ENCODE peak calls at places on chromosomes 3 and 15, in five cellular contexts. One of them, this sample, is unnamed.

GRCh38 chr15:78387678-78388077 is 47.5 kb downstream of the CRABP1 start:
- DNase-seq in glutamatergic neuron: no peak
- DNase-seq in fibroblast of villous mesenchyme: no peak
- DNase-seq in MM.1S: no peak
- DNase-seq in nephron progenitor cell: no peak
- DNase-seq in this sample: no peak

GRCh38 chr3:10753964-10754363 is 62.1 kb upstream of the SLC6A11 start:
- DNase-seq in glutamatergic neuron: no peak
- DNase-seq in fibroblast of villous mesenchyme: peak
- DNase-seq in MM.1S: peak
- DNase-seq in nephron progenitor cell: peak
- DNase-seq in this sample: peak

GRCh38 chr15:99134317-99134821 is 29.5 kb downstream of the SYNM start:
- DNase-seq in glutamatergic neuron: no peak
- DNase-seq in fibroblast of villous mesenchyme: no peak
- DNase-seq in MM.1S: no peak
- DNase-seq in nephron progenitor cell: no peak
- DNase-seq in this sample: no peak

GRCh38 chr3:194930439-194931204 is 244.9 kb downstream of the FAM43A start:
- DNase-seq in glutamatergic neuron: no peak
- DNase-seq in fibroblast of villous mesenchyme: peak
- DNase-seq in MM.1S: no peak
- DNase-seq in nephron progenitor cell: no peak
- DNase-seq in this sample: peak

GRCh38 chr15:27418729-27419128 is 447.7 kb downstream of the GABRG3 start:
- DNase-seq in glutamatergic neuron: peak
- DNase-seq in fibroblast of villous mesenchyme: no peak
- DNase-seq in MM.1S: peak
- DNase-seq in nephron progenitor cell: peak
- DNase-seq in this sample: peak

GRCh38 chr15:28094732-28095521 is 4.2 kb downstream of the OCA2 start:
- DNase-seq in glutamatergic neuron: peak
- DNase-seq in fibroblast of villous mesenchyme: no peak
- DNase-seq in MM.1S: no peak
- DNase-seq in nephron progenitor cell: peak
- DNase-seq in this sample: peak

GRCh38 chr15:99054892-99055291 is 47.3 kb upstream of the PGPEP1L start:
- DNase-seq in glutamatergic neuron: no peak
- DNase-seq in fibroblast of villous mesenchyme: no peak
- DNase-seq in MM.1S: no peak
- DNase-seq in nephron progenitor cell: no peak
- DNase-seq in this sample: no peak

GRCh38 chr15:77599899-77600298 is 32.8 kb downstream of the LINGO1 start:
- DNase-seq in glutamatergic neuron: peak
- DNase-seq in fibroblast of villous mesenchyme: peak
- DNase-seq in MM.1S: peak
- DNase-seq in nephron progenitor cell: peak
- DNase-seq in this sample: no peak

GRCh38 chr3:171374661-171375285 is 85.4 kb downstream of the TNIK start:
- DNase-seq in glutamatergic neuron: no peak
- DNase-seq in fibroblast of villous mesenchyme: peak
- DNase-seq in MM.1S: no peak
- DNase-seq in nephron progenitor cell: no peak
- DNase-seq in this sample: no peak

GRCh38 chr3:101223016-101223415 is 97.4 kb downstream of the IMPG2 start:
- DNase-seq in glutamatergic neuron: no peak
- DNase-seq in fibroblast of villous mesenchyme: no peak
- DNase-seq in MM.1S: no peak
- DNase-seq in nephron progenitor cell: no peak
- DNase-seq in this sample: no peak

GRCh38 chr15:77455696-77456293 is 35.1 kb downstream of the HMG20A start:
- DNase-seq in glutamatergic neuron: no peak
- DNase-seq in fibroblast of villous mesenchyme: peak
- DNase-seq in MM.1S: no peak
- DNase-seq in nephron progenitor cell: no peak
- DNase-seq in this sample: no peak

GRCh38 chr3:51935886-51936755 is 5.6 kb downstream of the RRP9 start:
- DNase-seq in glutamatergic neuron: no peak
- DNase-seq in fibroblast of villous mesenchyme: no peak
- DNase-seq in MM.1S: no peak
- DNase-seq in nephron progenitor cell: no peak
- DNase-seq in this sample: no peak

GRCh38 chr3:131053021-131053420 is 26.3 kb downstream of the NEK11 start:
- DNase-seq in glutamatergic neuron: no peak
- DNase-seq in fibroblast of villous mesenchyme: peak
- DNase-seq in MM.1S: no peak
- DNase-seq in nephron progenitor cell: no peak
- DNase-seq in this sample: no peak

GRCh38 chr3:56966104-56966503 is 94.4 kb upstream of the SPATA12 start:
- DNase-seq in glutamatergic neuron: no peak
- DNase-seq in fibroblast of villous mesenchyme: no peak
- DNase-seq in MM.1S: no peak
- DNase-seq in nephron progenitor cell: no peak
- DNase-seq in this sample: no peak

GRCh38 chr3:18657858-18658820 is 233.0 kb upstream of the SATB1 start:
- DNase-seq in glutamatergic neuron: no peak
- DNase-seq in fibroblast of villous mesenchyme: no peak
- DNase-seq in MM.1S: no peak
- DNase-seq in nephron progenitor cell: no peak
- DNase-seq in this sample: no peak

GRCh38 chr3:114632757-114633424 is 339.1 kb downstream of the TIGIT start:
- DNase-seq in glutamatergic neuron: no peak
- DNase-seq in fibroblast of villous mesenchyme: no peak
- DNase-seq in MM.1S: no peak
- DNase-seq in nephron progenitor cell: no peak
- DNase-seq in this sample: no peak

GRCh38 chr3:104257486-104257885 is 1109.2 kb upstream of the ALCAM start:
- DNase-seq in glutamatergic neuron: peak
- DNase-seq in fibroblast of villous mesenchyme: no peak
- DNase-seq in MM.1S: no peak
- DNase-seq in nephron progenitor cell: no peak
- DNase-seq in this sample: no peak

GRCh38 chr3:55692958-55693558 is 206.0 kb upstream of the WNT5A start:
- DNase-seq in glutamatergic neuron: no peak
- DNase-seq in fibroblast of villous mesenchyme: no peak
- DNase-seq in MM.1S: no peak
- DNase-seq in nephron progenitor cell: no peak
- DNase-seq in this sample: no peak

GRCh38 chr15:77821188-77821958 is 188.7 kb upstream of the LINGO1 start:
- DNase-seq in glutamatergic neuron: peak
- DNase-seq in fibroblast of villous mesenchyme: peak
- DNase-seq in MM.1S: peak
- DNase-seq in nephron progenitor cell: peak
- DNase-seq in this sample: peak

GRCh38 chr15:34993413-34993812 is 5.3 kb upstream of the ZNF770 start:
- DNase-seq in glutamatergic neuron: no peak
- DNase-seq in fibroblast of villous mesenchyme: no peak
- DNase-seq in MM.1S: no peak
- DNase-seq in nephron progenitor cell: no peak
- DNase-seq in this sample: no peak

GRCh38 chr15:42092666-42093445 is 1.5 kb downstream of the PLA2G4D start:
- DNase-seq in glutamatergic neuron: no peak
- DNase-seq in fibroblast of villous mesenchyme: no peak
- DNase-seq in MM.1S: no peak
- DNase-seq in nephron progenitor cell: no peak
- DNase-seq in this sample: no peak

GRCh38 chr3:13851091-13851849 is 28.6 kb downstream of the WNT7A start:
- DNase-seq in glutamatergic neuron: no peak
- DNase-seq in fibroblast of villous mesenchyme: no peak
- DNase-seq in MM.1S: no peak
- DNase-seq in nephron progenitor cell: no peak
- DNase-seq in this sample: no peak

GRCh38 chr3:195777975-195778374 is 33.8 kb downstream of the MUC4 start:
- DNase-seq in glutamatergic neuron: no peak
- DNase-seq in fibroblast of villous mesenchyme: no peak
- DNase-seq in MM.1S: no peak
- DNase-seq in nephron progenitor cell: no peak
- DNase-seq in this sample: no peak

GRCh38 chr3:109339186-109339585 is 1.8 kb upstream of the DPPA4 start:
- DNase-seq in glutamatergic neuron: no peak
- DNase-seq in fibroblast of villous mesenchyme: no peak
- DNase-seq in MM.1S: no peak
- DNase-seq in nephron progenitor cell: no peak
- DNase-seq in this sample: no peak

GRCh38 chr3:183641875-183642274 is 6.5 kb downstream of the KLHL24 start:
- DNase-seq in glutamatergic neuron: no peak
- DNase-seq in fibroblast of villous mesenchyme: no peak
- DNase-seq in MM.1S: no peak
- DNase-seq in nephron progenitor cell: no peak
- DNase-seq in this sample: no peak

GRCh38 chr3:65671004-65671403 is 367.7 kb downstream of the MAGI1 start:
- DNase-seq in glutamatergic neuron: no peak
- DNase-seq in fibroblast of villous mesenchyme: no peak
- DNase-seq in MM.1S: no peak
- DNase-seq in nephron progenitor cell: no peak
- DNase-seq in this sample: no peak

GRCh38 chr3:33750216-33750558 is 32.1 kb upstream of the CLASP2 start:
- DNase-seq in glutamatergic neuron: no peak
- DNase-seq in fibroblast of villous mesenchyme: no peak
- DNase-seq in MM.1S: no peak
- DNase-seq in nephron progenitor cell: no peak
- DNase-seq in this sample: no peak

DNA sequence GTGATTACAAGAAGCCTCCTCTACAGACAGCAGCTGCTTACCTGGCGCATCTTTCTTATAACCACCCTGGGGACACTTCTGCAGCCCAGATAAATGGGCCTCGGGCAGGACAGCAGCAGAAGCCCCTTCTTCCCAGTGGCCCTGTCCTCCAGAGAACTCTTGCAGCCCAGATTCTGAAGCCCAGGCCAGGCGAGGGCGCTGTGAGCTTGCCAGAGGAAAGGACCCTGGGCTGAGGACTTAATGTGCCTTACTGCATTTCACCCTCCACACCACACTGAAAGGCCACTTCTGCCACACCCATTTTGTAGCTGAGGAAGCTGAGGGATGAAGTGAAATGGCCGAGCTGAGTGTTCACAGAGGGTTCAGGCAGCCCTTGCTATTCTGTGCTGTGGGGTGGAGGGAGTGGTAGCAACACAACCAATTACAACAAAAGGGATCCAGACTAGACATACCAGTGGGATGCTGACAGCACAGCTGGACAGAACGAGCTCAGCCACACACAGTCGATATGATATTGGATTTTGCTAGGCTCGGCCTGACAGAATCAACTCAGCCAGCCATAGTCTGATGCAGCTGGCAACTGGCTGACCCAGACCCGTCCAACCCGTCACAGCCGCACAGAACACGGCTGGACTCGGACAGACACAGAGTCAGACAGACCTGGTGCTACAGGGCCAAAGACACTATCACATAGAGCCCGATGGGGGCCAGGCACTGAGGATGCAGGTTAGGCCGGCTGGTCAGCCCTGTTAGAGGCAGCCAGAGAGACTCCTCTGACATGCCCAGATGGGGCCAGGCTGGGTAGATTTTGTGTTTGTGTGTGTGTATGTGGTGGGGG is 7.3 kb downstream of the ACOX2 start:
- DNase-seq in glutamatergic neuron: peak
- DNase-seq in fibroblast of villous mesenchyme: peak
- DNase-seq in MM.1S: no peak
- DNase-seq in nephron progenitor cell: peak
- DNase-seq in this sample: peak
- TF ChIP-seq CTCF in glutamatergic neuron: no peak
- TF ChIP-seq CTCF in fibroblast of villous mesenchyme: peak
- TF ChIP-seq CTCF in MM.1S: peak
- TF ChIP-seq CTCF in nephron progenitor cell: peak
- TF ChIP-seq CTCF in this sample: no peak

GRCh38 chr3:159502986-159503385 is 485.6 kb upstream of the IL12A start:
- DNase-seq in glutamatergic neuron: no peak
- DNase-seq in fibroblast of villous mesenchyme: no peak
- DNase-seq in MM.1S: no peak
- DNase-seq in nephron progenitor cell: no peak
- DNase-seq in this sample: no peak
- TF ChIP-seq CTCF in glutamatergic neuron: no peak
- TF ChIP-seq CTCF in fibroblast of villous mesenchyme: no peak
- TF ChIP-seq CTCF in MM.1S: no peak
- TF ChIP-seq CTCF in nephron progenitor cell: no peak
- TF ChIP-seq CTCF in this sample: no peak

GRCh38 chr3:139721370-139721769 is 43.6 kb upstream of the NMNAT3 start:
- DNase-seq in glutamatergic neuron: no peak
- DNase-seq in fibroblast of villous mesenchyme: no peak
- DNase-seq in MM.1S: no peak
- DNase-seq in nephron progenitor cell: no peak
- DNase-seq in this sample: no peak

GRCh38 chr3:139716908-139717485 is 39.2 kb upstream of the NMNAT3 start:
- DNase-seq in glutamatergic neuron: no peak
- DNase-seq in fibroblast of villous mesenchyme: no peak
- DNase-seq in MM.1S: no peak
- DNase-seq in nephron progenitor cell: no peak
- DNase-seq in this sample: no peak

GRCh38 chr3:139715736-139716135 is 38.0 kb upstream of the NMNAT3 start:
- DNase-seq in glutamatergic neuron: no peak
- DNase-seq in fibroblast of villous mesenchyme: no peak
- DNase-seq in MM.1S: no peak
- DNase-seq in nephron progenitor cell: no peak
- DNase-seq in this sample: no peak

GRCh38 chr3:139718415-139718814 is 40.6 kb upstream of the NMNAT3 start:
- DNase-seq in glutamatergic neuron: peak
- DNase-seq in fibroblast of villous mesenchyme: peak
- DNase-seq in MM.1S: no peak
- DNase-seq in nephron progenitor cell: peak
- DNase-seq in this sample: peak
- TF ChIP-seq CTCF in glutamatergic neuron: peak
- TF ChIP-seq CTCF in fibroblast of villous mesenchyme: peak
- TF ChIP-seq CTCF in MM.1S: no peak
- TF ChIP-seq CTCF in nephron progenitor cell: peak
- TF ChIP-seq CTCF in this sample: peak

GRCh38 chr15:47983533-47983932 is 137.3 kb upstream of the SLC24A5 start:
- DNase-seq in glutamatergic neuron: no peak
- DNase-seq in fibroblast of villous mesenchyme: no peak
- DNase-seq in MM.1S: no peak
- DNase-seq in nephron progenitor cell: no peak
- DNase-seq in this sample: no peak
- TF ChIP-seq CTCF in glutamatergic neuron: no peak
- TF ChIP-seq CTCF in fibroblast of villous mesenchyme: peak
- TF ChIP-seq CTCF in MM.1S: no peak
- TF ChIP-seq CTCF in nephron progenitor cell: no peak
- TF ChIP-seq CTCF in this sample: no peak

GRCh38 chr15:57547243-57547755 is 44.4 kb upstream of the MYZAP start:
- DNase-seq in glutamatergic neuron: no peak
- DNase-seq in fibroblast of villous mesenchyme: no peak
- DNase-seq in MM.1S: no peak
- DNase-seq in nephron progenitor cell: no peak
- DNase-seq in this sample: no peak

GRCh38 chr15:57549935-57550334 is 41.8 kb upstream of the MYZAP start:
- DNase-seq in glutamatergic neuron: no peak
- DNase-seq in fibroblast of villous mesenchyme: no peak
- DNase-seq in MM.1S: no peak
- DNase-seq in nephron progenitor cell: no peak
- DNase-seq in this sample: no peak

GRCh38 chr15:57548835-57549234 is 42.9 kb upstream of the MYZAP start:
- DNase-seq in glutamatergic neuron: no peak
- DNase-seq in fibroblast of villous mesenchyme: no peak
- DNase-seq in MM.1S: no peak
- DNase-seq in nephron progenitor cell: no peak
- DNase-seq in this sample: no peak

GRCh38 chr15:57550640-57551039 is 41.1 kb upstream of the MYZAP start:
- DNase-seq in glutamatergic neuron: no peak
- DNase-seq in fibroblast of villous mesenchyme: no peak
- DNase-seq in MM.1S: no peak
- DNase-seq in nephron progenitor cell: no peak
- DNase-seq in this sample: no peak

GRCh38 chr15:57548325-57548724 is 43.4 kb upstream of the MYZAP start:
- DNase-seq in glutamatergic neuron: no peak
- DNase-seq in fibroblast of villous mesenchyme: no peak
- DNase-seq in MM.1S: no peak
- DNase-seq in nephron progenitor cell: no peak
- DNase-seq in this sample: no peak
- TF ChIP-seq CTCF in glutamatergic neuron: no peak
- TF ChIP-seq CTCF in fibroblast of villous mesenchyme: no peak
- TF ChIP-seq CTCF in MM.1S: no peak
- TF ChIP-seq CTCF in nephron progenitor cell: no peak
- TF ChIP-seq CTCF in this sample: no peak

This sample was measured in endothelial cell.